ENCODE peak calls at places on chromosomes 13 and 19, in four cellular contexts. L is GM12891, U is K562, Q is HL-60. X is an unnamed sample.

GRCh38 chr13:108957369-108958012 is 328.1 kb downstream of the MYO16 start:
- DNase-seq in L (no peak), U (no peak), Q (no peak), X (no peak)

GRCh38 chr19:28731577-28731976 is 481.4 kb downstream of the UQCRFS1 start:
- DNase-seq in U (no peak), Q (no peak), L (no peak), X (no peak)

GRCh38 chr19:48819366-48819816 is 8.6 kb upstream of the BCAT2 start:
- DNase-seq in U (peak), Q (no peak), L (no peak), X (no peak)

GRCh38 chr13:27280009-27280646 is 9.5 kb downstream of the RASL11A start:
- DNase-seq in U (no peak), Q (no peak), L (no peak), X (no peak)

GRCh38 chr13:57314897-57315520 is 148.0 kb downstream of the PRR20E start:
- DNase-seq in U (no peak), Q (no peak), L (no peak), X (no peak)

GRCh38 chr13:113110852-113111315 is 5.3 kb downstream of the F7 start:
- DNase-seq in U (no peak), L (no peak), Q (no peak), X (no peak)

GRCh38 chr19:35628565-35629331 is at the start of gene RBM42:
- DNase-seq in Q (peak), U (peak), L (peak), X (peak)

GRCh38 chr13:48009298-48009697 is 8.2 kb upstream of the SUCLA2 start:
- DNase-seq in Q (peak), U (no peak), L (no peak), X (no peak)

GRCh38 chr19:2796659-2797266 is 11.5 kb downstream of the THOP1 start:
- DNase-seq in U (no peak), L (no peak), Q (no peak), X (no peak)
- TF ChIP-seq SPI1 in U (no peak), L (no peak), Q (no peak), X (no peak)

GRCh38 chr13:39268398-39268797 is 230.1 kb downstream of the NHLRC3 start:
- DNase-seq in Q (no peak), U (no peak), L (no peak), X (no peak)

GRCh38 chr13:39266426-39266825 is 228.2 kb downstream of the NHLRC3 start:
- DNase-seq in U (no peak), Q (no peak), L (no peak), X (no peak)

GRCh38 chr13:39259371-39259770 is 221.1 kb downstream of the NHLRC3 start:
- DNase-seq in L (no peak), Q (no peak), U (no peak), X (peak)

GRCh38 chr13:39263531-39263930 is 225.3 kb downstream of the NHLRC3 start:
- DNase-seq in L (no peak), U (no peak), Q (no peak), X (no peak)

GRCh38 chr13:39263033-39263432 is 224.8 kb downstream of the NHLRC3 start:
- DNase-seq in L (peak), U (peak), Q (peak), X (peak)
- TF ChIP-seq SPI1 in L (no peak), U (no peak), Q (no peak), X (no peak)

GRCh38 chr13:35953537-35954206 is 177.5 kb downstream of the DCLK1 start:
- DNase-seq in U (peak), L (no peak), Q (peak), X (no peak)
- TF ChIP-seq SPI1 in U (no peak), L (no peak), Q (no peak), X (no peak)

GRCh38 chr19:41214161-41214560 is 4.9 kb upstream of the AXL start:
- DNase-seq in L (no peak), Q (no peak), U (no peak), X (no peak)
- TF ChIP-seq SPI1 in L (no peak), Q (no peak), U (no peak), X (no peak)

GRCh38 chr19:46492841-46493235 is 2.8 kb downstream of the PNMA8B start:
- DNase-seq in Q (no peak), L (no peak), U (no peak), X (no peak)

GRCh38 chr19:46494115-46494935 is 1.3 kb downstream of the PNMA8B start:
- DNase-seq in U (no peak), Q (no peak), L (no peak), X (no peak)

GRCh38 chr19:46493236-46494114 is 2.2 kb downstream of the PNMA8B start:
- DNase-seq in U (no peak), Q (no peak), L (no peak), X (no peak)

GRCh38 chr19:46490774-46491173 is 4.9 kb downstream of the PNMA8B start:
- DNase-seq in Q (no peak), L (no peak), U (no peak), X (no peak)

GRCh38 chr19:46491975-46492682 is 3.5 kb downstream of the PNMA8B start:
- DNase-seq in L (no peak), Q (no peak), U (no peak), X (no peak)
- TF ChIP-seq SPI1 in L (no peak), Q (no peak), U (no peak), X (no peak)

GRCh38 chr13:41401371-41401770 is 56.0 kb upstream of the RGCC start:
- DNase-seq in U (no peak), Q (no peak), L (no peak), X (no peak)
- TF ChIP-seq SPI1 in U (no peak), Q (no peak), L (no peak), X (no peak)

GRCh38 chr19:46979103-46979769 is 40.4 kb upstream of the NPAS1 start:
- DNase-seq in U (no peak), Q (no peak), L (no peak), X (no peak)

GRCh38 chr19:46978470-46978869 is 41.2 kb upstream of the NPAS1 start:
- DNase-seq in U (no peak), Q (no peak), L (no peak), X (no peak)

GRCh38 chr19:46976845-46977320 is 42.8 kb upstream of the NPAS1 start:
- DNase-seq in Q (peak), U (peak), L (no peak), X (no peak)

GRCh38 chr19:46975918-46976782 is 43.5 kb upstream of the NPAS1 start:
- DNase-seq in Q (no peak), U (no peak), L (no peak), X (no peak)

DNA sequence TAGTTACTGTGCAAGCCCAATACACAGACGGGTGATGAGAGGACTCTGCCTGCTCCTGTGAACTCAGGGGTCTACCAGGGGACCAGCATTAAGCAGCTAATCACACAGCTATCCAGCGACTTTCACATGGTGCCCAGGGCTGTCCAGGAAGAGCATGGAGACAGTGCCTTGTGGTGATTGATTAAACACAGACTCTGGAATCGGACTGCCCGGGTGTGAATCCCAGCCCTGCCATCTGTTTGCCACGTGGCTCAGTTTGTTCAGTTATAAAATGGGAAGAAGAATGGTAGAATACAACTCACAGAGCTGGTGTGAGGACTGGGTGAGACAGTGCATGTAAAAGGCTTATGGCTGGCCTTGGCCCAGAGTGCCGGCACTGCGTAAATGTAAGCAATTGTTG is 42.1 kb upstream of the NPAS1 start:
- DNase-seq in U (no peak), L (no peak), Q (no peak), X (no peak)
- TF ChIP-seq SPI1 in U (no peak), L (no peak), Q (no peak), X (no peak)

GRCh38 chr13:51823351-51823750 is 19.4 kb upstream of the DHRS12 start:
- DNase-seq in L (no peak), U (no peak), Q (no peak), X (no peak)

GRCh38 chr13:51823861-51824260 is 19.9 kb upstream of the DHRS12 start:
- DNase-seq in L (no peak), U (no peak), Q (no peak), X (no peak)

GRCh38 chr13:51825681-51826254 is 19.2 kb downstream of the TMEM272 start:
- DNase-seq in L (no peak), Q (no peak), U (no peak), X (no peak)

GRCh38 chr13:51826606-51827005 is 18.4 kb downstream of the TMEM272 start:
- DNase-seq in U (no peak), L (no peak), Q (peak), X (no peak)

GRCh38 chr13:51825165-51825592 is 19.8 kb downstream of the TMEM272 start:
- DNase-seq in U (no peak), L (no peak), Q (peak), X (no peak)
- TF ChIP-seq SPI1 in U (no peak), L (peak), Q (peak), X (no peak)

X was measured in GM12878.